ENCODE peak calls at places on chromosomes 12 and 14, in four cellular contexts. R is brain microvascular endothelial cell, V is GM20000, W is GM06990. G is an unnamed sample.

GRCh38 chr12:85865905-85866304 is 8.2 kb upstream of the NTS start:
- DNase-seq in R (peak; percentile 20), V (no peak), W (no peak), G (no peak)

GRCh38 chr14:78710963-78711362 is 540.8 kb downstream of the NRXN3 start:
- DNase-seq in R (no peak), V (no peak), W (no peak), G (no peak)

GRCh38 chr14:70821916-70822705 is 12.8 kb upstream of the MAP3K9 start:
- DNase-seq in W (peak; percentile 60), R (peak; percentile 18), V (peak; percentile 77), G (peak; percentile 79)

GRCh38 chr12:14843425-14843887 is at the start of gene ART4:
- DNase-seq in R (no peak), V (no peak), W (no peak), G (no peak)

GRCh38 chr12:58847876-58848600 is 72.3 kb downstream of the LRIG3 start:
- DNase-seq in R (no peak), W (no peak), V (no peak), G (no peak)

GRCh38 chr14:94805726-94806288 is 35.9 kb upstream of the GSC start:
- DNase-seq in V (no peak), R (no peak), W (no peak), G (no peak)

GRCh38 chr12:120713861-120714482 is 3.7 kb downstream of the UNC119B start:
- DNase-seq in V (peak; percentile 87), R (peak; percentile 74), W (no peak), G (peak; percentile 81)

GRCh38 chr12:114668151-114668891 is 15.7 kb downstream of the TBX3 start:
- DNase-seq in R (peak; percentile 65), V (peak; percentile 70), W (no peak), G (peak; percentile 77)

GRCh38 chr14:26444745-26445144 is 153.1 kb downstream of the NOVA1 start:
- DNase-seq in W (no peak), R (no peak), V (no peak), G (no peak)

GRCh38 chr12:130622803-130623202 is 93.3 kb downstream of the RIMBP2 start:
- DNase-seq in V (no peak), R (no peak), W (no peak), G (no peak)

GRCh38 chr14:80080601-80081000 is 130.7 kb downstream of the DIO2 start:
- DNase-seq in W (no peak), R (no peak), V (no peak), G (no peak)

GRCh38 chr14:73397810-73398209 is 60.5 kb downstream of the NUMB start:
- DNase-seq in V (no peak), W (no peak), R (no peak), G (no peak)

GRCh38 chr12:49261726-49262125 is 3.2 kb upstream of the TUBA1C start:
- DNase-seq in V (no peak), R (no peak), W (no peak), G (no peak)

GRCh38 chr12:85005615-85006014 is 30.5 kb downstream of the TSPAN19 start:
- DNase-seq in R (no peak), V (no peak), W (no peak), G (no peak)

GRCh38 chr14:42140831-42141279 is 534.2 kb downstream of the LRFN5 start:
- DNase-seq in V (no peak), R (peak; percentile 62), W (no peak), G (no peak)

GRCh38 chr14:25358330-25358729 is 308.4 kb upstream of the STXBP6 start:
- DNase-seq in V (no peak), W (no peak), R (no peak), G (no peak)

GRCh38 chr12:77855548-77855947 is 24.9 kb downstream of the NAV3 start:
- DNase-seq in W (no peak), R (no peak), V (no peak), G (no peak)

GRCh38 chr12:125683748-125684381 is 618.6 kb downstream of the AACS start:
- DNase-seq in W (peak; percentile 62), R (no peak), V (peak; percentile 51), G (peak; percentile 75)

GRCh38 chr14:59254146-59254910 is 65.9 kb downstream of the DAAM1 start:
- DNase-seq in V (no peak), R (peak; percentile 92), W (no peak), G (no peak)

GRCh38 chr14:22824711-22825359 is 4.9 kb upstream of the MRPL52 start:
- DNase-seq in R (peak; percentile 93), W (no peak), V (no peak), G (no peak)

GRCh38 chr12:109387425-109388166 is 39.9 kb downstream of the MYO1H start:
- DNase-seq in W (no peak), V (peak; percentile 17), R (no peak), G (peak; percentile 32)

GRCh38 chr14:101876539-101876938 is 87.8 kb upstream of the DYNC1H1 start:
- DNase-seq in W (peak; percentile 76), R (no peak), V (peak; percentile 84), G (peak; percentile 79)

GRCh38 chr12:45290218-45290609 is 74.3 kb downstream of the ANO6 start:
- DNase-seq in R (peak; percentile 71), W (no peak), V (no peak), G (no peak)

GRCh38 chr12:34398366-34398705 is 376.0 kb downstream of the ALG10 start:
- DNase-seq in V (peak; percentile 0), W (no peak), R (no peak), G (peak; percentile 4)

GRCh38 chr12:132561784-132562156 is 48.6 kb downstream of the LRCOL1 start:
- DNase-seq in V (peak; percentile 81), W (peak; percentile 35), R (no peak), G (peak; percentile 73)

GRCh38 chr12:9039397-9039977 is 50.1 kb downstream of the KLRG1 start:
- DNase-seq in V (peak; percentile 75), W (no peak), R (peak; percentile 52), G (peak; percentile 76)

GRCh38 chr12:103846415-103846814 is 5.4 kb upstream of the NT5DC3 start:
- DNase-seq in W (no peak), V (no peak), R (no peak), G (no peak)

GRCh38 chr12:102374190-102374589 is 106.2 kb downstream of the IGF1 start:
- DNase-seq in W (no peak), V (no peak), R (peak; percentile 16), G (no peak)

GRCh38 chr12:19251481-19251880 is 121.9 kb downstream of the PLEKHA5 start:
- DNase-seq in W (no peak), R (no peak), V (no peak), G (no peak)

GRCh38 chr14:62443796-62444195 is 601.5 kb downstream of the KCNH5 start:
- DNase-seq in W (no peak), V (no peak), R (peak; percentile 55), G (no peak)

GRCh38 chr12:38823743-38824142 is 81.6 kb downstream of the CPNE8 start:
- DNase-seq in W (no peak), R (no peak), V (no peak), G (no peak)

GRCh38 chr12:53048780-53049401 is 974 bp upstream of the TNS2 start:
- DNase-seq in V (no peak), R (no peak), W (no peak), G (no peak)
- TF ChIP-seq CTCF in V (no peak), R (no peak), W (no peak), G (no peak)

GRCh38 chr12:95953000-95953399 is 9.9 kb downstream of the AMDHD1 start:
- DNase-seq in R (no peak), W (no peak), V (no peak), G (no peak)

GRCh38 chr12:95960241-95960640 is 17.1 kb downstream of the AMDHD1 start:
- DNase-seq in R (no peak), V (no peak), W (no peak), G (no peak)

GRCh38 chr12:95959107-95959506 is 16.0 kb downstream of the AMDHD1 start:
- DNase-seq in W (no peak), V (no peak), R (no peak), G (peak; percentile 32)

GRCh38 chr12:95955549-95956159 is 12.5 kb downstream of the AMDHD1 start:
- DNase-seq in R (no peak), V (no peak), W (no peak), G (no peak)

GRCh38 chr12:95956557-95957145 is 13.5 kb downstream of the AMDHD1 start:
- DNase-seq in V (no peak), W (no peak), R (no peak), G (no peak)
- TF ChIP-seq CTCF in V (no peak), W (no peak), R (no peak), G (no peak)

GRCh38 chr14:55706893-55707292 is 126.9 kb downstream of the KTN1 start:
- DNase-seq in W (no peak), V (no peak), R (no peak), G (no peak)

GRCh38 chr14:55707365-55707804 is 127.4 kb downstream of the KTN1 start:
- DNase-seq in W (no peak), V (no peak), R (peak; percentile 35), G (no peak)

GRCh38 chr14:55704654-55705053 is 124.6 kb downstream of the KTN1 start:
- DNase-seq in R (no peak), V (no peak), W (no peak), G (no peak)

GRCh38 chr14:55706341-55706684 is 126.3 kb downstream of the KTN1 start:
- DNase-seq in W (no peak), V (no peak), R (no peak), G (no peak)

DNA sequence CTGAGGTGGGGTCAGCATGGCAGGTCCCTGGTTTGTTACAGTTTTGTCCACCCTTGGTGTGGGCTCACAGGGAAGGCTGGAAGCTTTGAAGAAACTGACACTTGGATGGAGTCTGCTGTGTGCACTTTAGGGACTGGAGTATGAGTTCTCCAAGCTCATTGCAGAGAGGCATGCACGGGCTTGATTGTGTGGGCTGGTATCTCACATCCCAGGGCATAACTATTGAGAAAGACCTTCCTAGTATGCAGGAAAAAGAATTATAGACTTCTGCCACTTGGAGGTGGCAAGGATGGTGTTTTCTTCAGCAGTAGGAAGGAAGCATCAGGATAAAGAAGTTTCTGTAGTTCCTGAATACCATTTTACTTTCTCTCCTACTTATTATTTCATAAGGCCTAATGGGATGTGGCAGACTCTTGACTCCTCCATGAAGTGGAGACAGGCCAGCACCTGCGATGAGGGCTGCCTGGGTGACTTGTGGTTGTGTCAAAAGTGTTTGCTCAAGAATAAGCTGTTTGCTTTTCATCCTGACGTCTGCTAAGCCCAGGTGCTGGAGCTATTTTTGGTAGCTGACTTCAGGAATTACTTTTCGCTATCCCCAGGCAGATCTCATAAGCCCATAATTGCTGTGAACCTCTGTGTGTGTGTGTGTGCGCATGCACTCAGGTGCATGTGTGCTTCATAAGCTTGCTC is 125.8 kb downstream of the KTN1 start:
- DNase-seq in W (no peak), R (no peak), V (no peak), G (no peak)
- TF ChIP-seq CTCF in W (no peak), R (no peak), V (no peak), G (no peak)

DNA sequence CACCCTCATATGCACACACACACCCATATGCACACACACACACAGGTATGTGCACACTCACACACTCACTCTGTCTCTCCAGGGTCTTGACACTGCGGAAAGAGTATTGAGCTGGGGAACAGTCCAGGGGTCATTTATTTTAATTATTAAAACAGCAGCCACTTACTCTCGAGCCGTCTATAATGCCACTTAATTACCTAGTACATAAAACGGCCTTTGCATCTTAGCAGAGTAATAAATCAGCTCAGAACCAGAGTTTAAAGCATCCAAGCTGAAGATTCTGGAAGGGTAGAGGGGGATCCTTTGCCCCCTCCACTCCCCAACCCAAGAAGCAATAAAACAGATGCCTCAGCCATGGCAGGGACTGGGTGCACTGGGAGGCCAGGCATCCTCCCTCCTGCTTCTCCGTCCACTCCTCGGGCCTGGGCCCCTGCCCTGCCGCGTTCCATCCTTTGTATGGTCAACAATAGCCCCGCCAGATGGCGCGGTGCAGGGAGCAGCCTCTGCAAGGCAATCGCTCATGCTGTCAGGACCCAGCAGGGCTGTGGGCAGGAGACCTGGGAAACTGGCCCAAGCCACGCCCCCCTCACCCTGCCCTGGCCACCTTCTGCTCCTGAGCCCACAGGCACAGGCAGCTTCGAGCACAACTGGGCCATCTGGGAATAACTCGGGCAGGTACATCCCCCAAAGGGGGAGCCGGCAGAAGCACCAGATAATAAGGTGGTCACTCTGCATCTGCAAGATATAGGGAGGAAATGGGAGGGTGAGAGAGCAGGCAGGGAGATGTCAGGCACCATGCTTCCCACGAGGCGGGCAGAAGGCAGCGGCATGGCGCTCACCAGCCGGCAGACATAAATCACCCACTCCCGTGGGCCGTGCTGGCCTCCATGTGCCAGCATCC is 40.9 kb downstream of the CCDC85C start:
- DNase-seq in R (peak; percentile 48), W (no peak), V (no peak), G (no peak)
- TF ChIP-seq CTCF in R (peak; percentile 76), W (no peak), V (no peak), G (no peak)

G was measured in GM13976.